ENCODE peak calls at places on chromosomes 16 and 17, in four cellular contexts. L is IMR-90, O is mesenchymal stem cell, Z is neuronal stem cell. Q is an unnamed sample.

GRCh38 chr17:29357821-29358232 is 32.3 kb upstream of the TAOK1 start:
- DNase-seq in L (peak), O (peak), Z (no peak), Q (no peak)

GRCh38 chr17:12721581-12721980 is 55.9 kb downstream of the MYOCD start:
- DNase-seq in L (no peak), O (no peak), Z (no peak), Q (peak)

GRCh38 chr16:48081656-48082055 is 74.1 kb downstream of the ABCC12 start:
- DNase-seq in L (peak), O (peak), Z (no peak), Q (no peak)

GRCh38 chr17:76011951-76012350 is 11.3 kb downstream of the CDK3 start:
- DNase-seq in L (no peak), O (no peak), Z (no peak), Q (no peak)

GRCh38 chr16:80341242-80341641 is 199.6 kb upstream of the DYNLRB2 start:
- DNase-seq in L (no peak), O (no peak), Z (no peak), Q (peak)

GRCh38 chr17:3976675-3977171 is 12.5 kb upstream of the ATP2A3 start:
- DNase-seq in L (no peak), O (no peak), Z (no peak), Q (no peak)

GRCh38 chr16:71406316-71406715 is 35.5 kb downstream of the TLE7 start:
- DNase-seq in L (no peak), O (no peak), Z (no peak), Q (no peak)

GRCh38 chr16:86732621-86733297 is 154.4 kb downstream of the FOXL1 start:
- DNase-seq in L (peak), O (peak), Z (peak), Q (peak)

GRCh38 chr17:66025551-66025950 is 166.4 kb downstream of the CEP112 start:
- DNase-seq in L (peak), O (no peak), Z (no peak), Q (no peak)

GRCh38 chr17:31574458-31574857 is 183.0 kb downstream of the RAB11FIP4 start:
- DNase-seq in L (no peak), O (no peak), Z (no peak), Q (no peak)

GRCh38 chr16:9380221-9380620 is 288.8 kb downstream of the HAPSTR1 start:
- DNase-seq in L (no peak), O (no peak), Z (no peak), Q (no peak)

GRCh38 chr16:30748634-30749445 is 615 bp downstream of the PHKG2 start:
- DNase-seq in L (peak), O (peak), Z (peak), Q (no peak)
- H4K8ac ChIP-seq in L (no peak), O (no peak), Z (no peak), Q (no peak)

GRCh38 chr17:7859028-7859427 is 1.2 kb downstream of the CYB5D1 start:
- DNase-seq in L (no peak), O (no peak), Z (no peak), Q (no peak)

GRCh38 chr17:7857724-7858486 is at the start of gene CYB5D1:
- DNase-seq in L (peak), O (peak), Z (peak), Q (peak)

GRCh38 chr17:7856840-7857723 is at the start of gene NAA38:
- DNase-seq in L (peak), O (peak), Z (peak), Q (peak)

GRCh38 chr17:7856081-7856791 is 1.1 kb downstream of the NAA38 start:
- DNase-seq in L (no peak), O (no peak), Z (peak), Q (no peak)

DNA sequence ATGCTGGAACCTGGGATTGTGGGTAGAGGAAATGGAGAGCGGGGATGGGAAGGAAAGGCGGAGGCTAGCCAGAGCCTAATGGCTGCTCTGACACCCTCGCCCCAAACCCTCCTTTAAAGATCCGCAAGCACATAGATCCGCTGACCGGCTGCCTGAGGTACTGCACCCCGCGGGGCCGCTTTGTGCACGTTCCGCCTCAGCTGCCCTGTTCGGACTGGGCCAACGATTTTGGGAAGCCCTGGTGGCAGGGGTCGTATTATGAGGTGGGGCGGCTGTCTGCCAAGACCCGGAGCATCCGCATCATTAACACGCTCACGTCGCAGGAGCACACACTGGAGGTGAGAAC is 657 bp downstream of the CYB5D1 start:
- DNase-seq in L (peak), O (peak), Z (peak), Q (no peak)
- H2AFZ ChIP-seq in L (peak), O (peak), Z (peak), Q (peak)

DNA sequence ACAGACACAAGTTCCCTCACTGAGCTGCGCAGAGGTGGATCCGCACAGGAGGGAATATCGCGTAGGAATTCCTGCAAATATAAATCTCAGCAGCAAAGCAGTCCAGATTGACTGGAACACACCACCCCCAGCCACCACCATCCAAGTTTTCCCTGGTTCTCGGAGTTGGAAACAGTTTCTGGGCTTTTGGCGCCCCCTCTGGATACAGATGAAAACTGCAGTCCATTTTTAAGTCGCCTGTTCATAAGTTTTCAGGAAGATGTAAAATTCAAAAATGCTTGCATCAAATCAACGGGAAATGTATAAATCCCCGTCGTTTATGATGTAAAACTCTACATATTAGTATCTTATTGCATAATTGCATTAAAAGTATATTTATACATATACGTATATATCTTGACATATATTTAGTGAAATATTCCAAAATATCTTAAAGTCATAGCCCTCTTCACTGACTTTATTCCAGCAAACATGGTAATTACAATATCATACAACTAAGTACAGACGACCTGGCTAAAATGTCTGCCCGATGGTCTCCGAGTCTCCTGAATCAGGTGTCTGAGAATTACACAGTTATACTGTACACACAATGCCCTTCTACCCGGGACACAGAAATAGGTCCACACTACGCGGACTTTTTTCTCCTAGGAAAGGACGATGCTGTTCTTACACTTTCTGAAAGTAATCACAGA is 2.1 kb upstream of the SOX9 start:
- DNase-seq in L (peak), O (peak), Z (peak), Q (no peak)
- H4K8ac ChIP-seq in L (no peak), O (no peak), Z (no peak), Q (no peak)

DNA sequence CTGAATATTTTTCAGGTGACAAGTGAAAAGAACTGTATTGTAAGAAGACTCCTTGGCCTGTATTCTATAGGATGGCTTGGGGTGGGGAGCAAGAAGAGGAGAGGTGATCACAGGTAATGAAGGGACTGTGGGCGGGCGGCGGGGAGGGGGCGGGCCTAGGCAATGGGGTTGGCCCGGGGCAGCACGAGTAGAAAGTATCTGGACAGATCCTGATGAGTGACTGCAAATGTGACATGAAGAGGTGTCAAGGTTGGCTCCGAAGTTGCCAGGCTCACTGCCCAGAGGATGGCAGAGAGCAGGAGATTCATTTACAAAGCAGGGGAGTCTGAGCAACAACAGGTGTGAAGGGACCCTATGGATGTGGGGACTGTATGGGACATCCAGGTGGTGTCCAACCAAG is 10.8 kb upstream of the G6PC1 start:
- DNase-seq in L (no peak), O (no peak), Z (no peak), Q (no peak)
- H2AFZ ChIP-seq in L (no peak), O (no peak), Z (no peak), Q (no peak)

DNA sequence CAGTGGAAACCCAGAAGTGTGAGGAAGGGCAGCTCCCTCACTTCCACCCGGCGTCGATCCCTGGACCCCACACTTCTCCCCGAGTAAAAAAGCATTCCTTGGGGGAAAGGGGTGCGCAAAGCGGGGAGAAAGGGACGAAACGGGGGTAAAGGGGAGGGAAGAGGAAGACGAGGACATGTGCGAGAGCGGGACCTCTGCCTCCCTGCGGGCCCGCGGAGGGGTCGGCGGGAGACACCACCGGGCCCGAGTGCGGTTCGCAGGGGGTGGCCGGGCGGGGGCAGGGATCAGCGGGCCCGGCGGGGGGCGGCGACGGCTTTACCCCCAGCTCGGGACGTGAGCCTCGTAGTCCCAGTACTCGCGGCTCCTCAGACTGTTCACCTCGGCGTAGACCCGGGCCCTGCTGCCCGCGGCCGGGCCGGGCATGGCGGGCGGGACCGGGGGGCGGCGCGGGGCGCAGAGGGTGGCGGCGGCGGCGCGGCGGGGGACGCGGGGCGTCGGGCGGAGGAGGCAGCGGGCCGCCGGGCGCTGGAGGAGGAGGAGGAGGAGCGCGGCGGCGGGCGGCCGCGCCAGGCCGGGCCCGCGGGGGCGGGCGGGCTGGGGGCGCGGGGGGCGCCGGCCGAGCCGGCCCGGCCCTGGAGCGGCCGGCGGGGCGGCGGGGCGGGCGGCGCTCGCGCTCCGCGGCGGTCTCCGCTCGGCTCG is 443 bp downstream of the CSNK2A2 start:
- DNase-seq in L (no peak), O (peak), Z (peak), Q (peak)
- H4K8ac ChIP-seq in L (no peak), O (peak), Z (no peak), Q (no peak)

GRCh38 chr16:1289480-1289872 is 20.0 kb upstream of the UBE2I start:
- DNase-seq in L (no peak), O (no peak), Z (no peak), Q (no peak)

GRCh38 chr16:1290032-1290431 is 19.4 kb upstream of the UBE2I start:
- DNase-seq in L (no peak), O (peak), Z (no peak), Q (no peak)

GRCh38 chr16:1286492-1287094 is 22.8 kb upstream of the UBE2I start:
- DNase-seq in L (no peak), O (no peak), Z (no peak), Q (no peak)

GRCh38 chr16:1288813-1289479 is 20.5 kb upstream of the UBE2I start:
- DNase-seq in L (no peak), O (no peak), Z (no peak), Q (no peak)

DNA sequence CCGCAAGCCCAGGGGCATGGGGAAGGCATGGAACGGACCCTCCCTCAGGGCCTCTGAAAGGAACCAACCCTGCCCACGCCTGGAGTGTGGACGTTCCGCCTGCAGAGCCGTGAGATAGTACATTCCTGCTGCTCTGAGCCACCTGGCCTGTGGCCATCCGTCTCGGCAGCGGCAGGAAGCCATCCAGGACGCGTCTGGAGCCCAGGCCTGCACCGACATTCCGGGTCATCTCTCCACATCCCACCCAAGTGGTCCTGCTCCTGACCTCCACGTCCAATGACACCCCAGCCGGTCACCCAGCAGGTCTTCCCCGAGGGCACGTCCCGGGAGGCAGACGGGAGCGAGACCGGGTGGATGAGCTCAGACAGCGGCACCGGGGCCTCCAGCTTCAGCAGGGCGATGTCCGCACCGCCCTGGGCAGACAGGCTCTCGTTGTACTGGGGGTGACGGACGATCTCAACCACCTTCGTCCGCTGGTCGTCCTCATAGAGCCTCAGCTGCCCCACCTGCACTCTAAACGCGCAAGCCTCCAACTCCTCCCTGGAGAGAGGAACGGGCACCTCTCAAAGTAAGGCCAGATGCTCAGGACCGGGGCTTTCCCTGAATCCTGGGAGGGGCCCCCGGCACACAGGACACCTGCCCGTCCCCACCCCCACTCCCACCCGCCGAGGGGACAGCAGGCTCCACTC is 21.3 kb upstream of the UBE2I start:
- DNase-seq in L (peak), O (no peak), Z (no peak), Q (no peak)
- H2AFZ ChIP-seq in L (peak), O (no peak), Z (no peak), Q (no peak)

GRCh38 chr16:22189473-22190168 is 16.5 kb upstream of the EEF2K start:
- DNase-seq in L (peak), O (peak), Z (no peak), Q (no peak)
- H4K8ac ChIP-seq in L (no peak), O (peak), Z (no peak), Q (no peak)